ENCODE peak calls at places on chromosome 11, in nine cellular contexts. One of them, this sample, is unnamed.
A peak's percentile ranks its signal among the peaks of the same experiment; 100 is the strongest.

GRCh38 chr11:73412308-73412707 is 36.1 kb downstream of the RELT start:
- DNase-seq in amniotic stem cell: no peak
- DNase-seq in AG04450: no peak
- DNase-seq in GM23338: no peak
- DNase-seq in stimulated activated naive CD8-positive, alpha-beta T cell treated with anti-CD3 and anti-CD28 coated beads, Interleukin-15, amount 100 ng/mL, for 72 hours: no peak
- DNase-seq in NCI-H1105: no peak
- DNase-seq in heart right ventricle: no peak
- DNase-seq in AG08396: no peak
- DNase-seq in GM23248: no peak
- DNase-seq in this sample: no peak

GRCh38 chr11:47269002-47269828 is 718 bp upstream of the MADD start:
- DNase-seq in amniotic stem cell: peak; percentile 83
- DNase-seq in AG04450: peak; percentile 60
- DNase-seq in GM23338: peak; percentile 95
- DNase-seq in stimulated activated naive CD8-positive, alpha-beta T cell treated with anti-CD3 and anti-CD28 coated beads, Interleukin-15, amount 100 ng/mL, for 72 hours: peak; percentile 88
- DNase-seq in NCI-H1105: peak; percentile 89
- DNase-seq in heart right ventricle: peak; percentile 90
- DNase-seq in AG08396: peak; percentile 95
- DNase-seq in GM23248: peak; percentile 93
- DNase-seq in this sample: peak; percentile 79

GRCh38 chr11:199004-199581 is 6.2 kb downstream of the SCGB1C1 start:
- DNase-seq in amniotic stem cell: no peak
- DNase-seq in AG04450: no peak
- DNase-seq in GM23338: no peak
- DNase-seq in stimulated activated naive CD8-positive, alpha-beta T cell treated with anti-CD3 and anti-CD28 coated beads, Interleukin-15, amount 100 ng/mL, for 72 hours: no peak
- DNase-seq in NCI-H1105: no peak
- DNase-seq in heart right ventricle: no peak
- DNase-seq in AG08396: no peak
- DNase-seq in GM23248: no peak
- DNase-seq in this sample: no peak

GRCh38 chr11:65786008-65786785 is 666 bp upstream of the OVOL1 start:
- DNase-seq in amniotic stem cell: no peak
- DNase-seq in AG04450: no peak
- DNase-seq in GM23338: peak; percentile 62
- DNase-seq in stimulated activated naive CD8-positive, alpha-beta T cell treated with anti-CD3 and anti-CD28 coated beads, Interleukin-15, amount 100 ng/mL, for 72 hours: peak; percentile 18
- DNase-seq in NCI-H1105: no peak
- DNase-seq in heart right ventricle: no peak
- DNase-seq in AG08396: no peak
- DNase-seq in GM23248: peak; percentile 42
- DNase-seq in this sample: no peak

GRCh38 chr11:60195923-60196368 is 13.1 kb upstream of the MS4A6A start:
- DNase-seq in amniotic stem cell: no peak
- DNase-seq in AG04450: no peak
- DNase-seq in GM23338: no peak
- DNase-seq in stimulated activated naive CD8-positive, alpha-beta T cell treated with anti-CD3 and anti-CD28 coated beads, Interleukin-15, amount 100 ng/mL, for 72 hours: peak; percentile 5
- DNase-seq in NCI-H1105: no peak
- DNase-seq in heart right ventricle: no peak
- DNase-seq in AG08396: no peak
- DNase-seq in GM23248: no peak
- DNase-seq in this sample: no peak

GRCh38 chr11:60056349-60056969 is at the start of gene MS4A3:
- DNase-seq in amniotic stem cell: no peak
- DNase-seq in AG04450: no peak
- DNase-seq in GM23338: no peak
- DNase-seq in stimulated activated naive CD8-positive, alpha-beta T cell treated with anti-CD3 and anti-CD28 coated beads, Interleukin-15, amount 100 ng/mL, for 72 hours: no peak
- DNase-seq in NCI-H1105: no peak
- DNase-seq in heart right ventricle: no peak
- DNase-seq in AG08396: no peak
- DNase-seq in GM23248: no peak
- DNase-seq in this sample: no peak

GRCh38 chr11:121722431-121723256 is 269.9 kb upstream of the SORL1-AS1 start:
- DNase-seq in amniotic stem cell: peak; percentile 42
- DNase-seq in AG04450: peak; percentile 76
- DNase-seq in GM23338: peak; percentile 90
- DNase-seq in stimulated activated naive CD8-positive, alpha-beta T cell treated with anti-CD3 and anti-CD28 coated beads, Interleukin-15, amount 100 ng/mL, for 72 hours: peak; percentile 1
- DNase-seq in NCI-H1105: peak; percentile 83
- DNase-seq in heart right ventricle: peak; percentile 80
- DNase-seq in AG08396: peak; percentile 73
- DNase-seq in GM23248: peak; percentile 87
- DNase-seq in this sample: no peak

GRCh38 chr11:126163074-126163700 is 48.3 kb downstream of the RPUSD4 start:
- DNase-seq in amniotic stem cell: peak; percentile 54
- DNase-seq in AG04450: peak; percentile 71
- DNase-seq in GM23338: no peak
- DNase-seq in stimulated activated naive CD8-positive, alpha-beta T cell treated with anti-CD3 and anti-CD28 coated beads, Interleukin-15, amount 100 ng/mL, for 72 hours: no peak
- DNase-seq in NCI-H1105: no peak
- DNase-seq in heart right ventricle: no peak
- DNase-seq in AG08396: peak; percentile 88
- DNase-seq in GM23248: peak; percentile 98
- DNase-seq in this sample: no peak

GRCh38 chr11:2149471-2150205 is 10.4 kb upstream of the IGF2 start:
- DNase-seq in amniotic stem cell: no peak
- DNase-seq in AG04450: no peak
- DNase-seq in GM23338: no peak
- DNase-seq in stimulated activated naive CD8-positive, alpha-beta T cell treated with anti-CD3 and anti-CD28 coated beads, Interleukin-15, amount 100 ng/mL, for 72 hours: no peak
- DNase-seq in NCI-H1105: no peak
- DNase-seq in heart right ventricle: no peak
- DNase-seq in AG08396: no peak
- DNase-seq in GM23248: no peak
- DNase-seq in this sample: no peak

GRCh38 chr11:1455032-1455762 is 31.4 kb downstream of the MOB2 start:
- DNase-seq in amniotic stem cell: no peak
- DNase-seq in AG04450: no peak
- DNase-seq in GM23338: no peak
- DNase-seq in stimulated activated naive CD8-positive, alpha-beta T cell treated with anti-CD3 and anti-CD28 coated beads, Interleukin-15, amount 100 ng/mL, for 72 hours: no peak
- DNase-seq in NCI-H1105: no peak
- DNase-seq in heart right ventricle: no peak
- DNase-seq in AG08396: no peak
- DNase-seq in GM23248: no peak
- DNase-seq in this sample: no peak

GRCh38 chr11:67044496-67044895 is 12.2 kb upstream of the RHOD start:
- DNase-seq in amniotic stem cell: no peak
- DNase-seq in AG04450: no peak
- DNase-seq in GM23338: no peak
- DNase-seq in stimulated activated naive CD8-positive, alpha-beta T cell treated with anti-CD3 and anti-CD28 coated beads, Interleukin-15, amount 100 ng/mL, for 72 hours: no peak
- DNase-seq in NCI-H1105: no peak
- DNase-seq in heart right ventricle: no peak
- DNase-seq in AG08396: no peak
- DNase-seq in GM23248: no peak
- DNase-seq in this sample: no peak

GRCh38 chr11:83409476-83409875 is 123.3 kb upstream of the CCDC90B start:
- DNase-seq in amniotic stem cell: no peak
- DNase-seq in AG04450: no peak
- DNase-seq in GM23338: no peak
- DNase-seq in stimulated activated naive CD8-positive, alpha-beta T cell treated with anti-CD3 and anti-CD28 coated beads, Interleukin-15, amount 100 ng/mL, for 72 hours: no peak
- DNase-seq in NCI-H1105: no peak
- DNase-seq in heart right ventricle: no peak
- DNase-seq in AG08396: no peak
- DNase-seq in GM23248: no peak
- DNase-seq in this sample: no peak

GRCh38 chr11:9280655-9281301 is 15.6 kb upstream of the DENND5A start:
- DNase-seq in amniotic stem cell: no peak
- DNase-seq in AG04450: no peak
- DNase-seq in GM23338: no peak
- DNase-seq in stimulated activated naive CD8-positive, alpha-beta T cell treated with anti-CD3 and anti-CD28 coated beads, Interleukin-15, amount 100 ng/mL, for 72 hours: peak; percentile 63
- DNase-seq in NCI-H1105: peak; percentile 40
- DNase-seq in heart right ventricle: no peak
- DNase-seq in AG08396: no peak
- DNase-seq in GM23248: no peak
- DNase-seq in this sample: peak; percentile 44

GRCh38 chr11:26331911-26332571 is at the start of gene ANO3:
- DNase-seq in amniotic stem cell: peak; percentile 77
- DNase-seq in AG04450: peak; percentile 50
- DNase-seq in GM23338: peak; percentile 97
- DNase-seq in stimulated activated naive CD8-positive, alpha-beta T cell treated with anti-CD3 and anti-CD28 coated beads, Interleukin-15, amount 100 ng/mL, for 72 hours: peak; percentile 5
- DNase-seq in NCI-H1105: peak; percentile 90
- DNase-seq in heart right ventricle: peak; percentile 8
- DNase-seq in AG08396: peak; percentile 75
- DNase-seq in GM23248: peak; percentile 88
- DNase-seq in this sample: no peak

GRCh38 chr11:29272019-29272654 is 744.7 kb downstream of the KCNA4 start:
- DNase-seq in amniotic stem cell: no peak
- DNase-seq in AG04450: no peak
- DNase-seq in GM23338: peak; percentile 27
- DNase-seq in stimulated activated naive CD8-positive, alpha-beta T cell treated with anti-CD3 and anti-CD28 coated beads, Interleukin-15, amount 100 ng/mL, for 72 hours: no peak
- DNase-seq in NCI-H1105: no peak
- DNase-seq in heart right ventricle: no peak
- DNase-seq in AG08396: no peak
- DNase-seq in GM23248: peak; percentile 59
- DNase-seq in this sample: no peak

GRCh38 chr11:108368134-108368533 is 99.2 kb downstream of the C11orf65 start:
- DNase-seq in amniotic stem cell: no peak
- DNase-seq in AG04450: no peak
- DNase-seq in GM23338: no peak
- DNase-seq in stimulated activated naive CD8-positive, alpha-beta T cell treated with anti-CD3 and anti-CD28 coated beads, Interleukin-15, amount 100 ng/mL, for 72 hours: no peak
- DNase-seq in NCI-H1105: no peak
- DNase-seq in heart right ventricle: no peak
- DNase-seq in AG08396: peak; percentile 24
- DNase-seq in GM23248: peak; percentile 51
- DNase-seq in this sample: no peak

GRCh38 chr11:93490996-93491618 is 52.1 kb downstream of the SMCO4 start:
- DNase-seq in amniotic stem cell: no peak
- DNase-seq in AG04450: no peak
- DNase-seq in GM23338: peak; percentile 86
- DNase-seq in stimulated activated naive CD8-positive, alpha-beta T cell treated with anti-CD3 and anti-CD28 coated beads, Interleukin-15, amount 100 ng/mL, for 72 hours: no peak
- DNase-seq in NCI-H1105: no peak
- DNase-seq in heart right ventricle: no peak
- DNase-seq in AG08396: no peak
- DNase-seq in GM23248: no peak
- DNase-seq in this sample: no peak

GRCh38 chr11:21396351-21397008 is 727.1 kb downstream of the NELL1 start:
- DNase-seq in amniotic stem cell: no peak
- DNase-seq in AG04450: no peak
- DNase-seq in GM23338: no peak
- DNase-seq in stimulated activated naive CD8-positive, alpha-beta T cell treated with anti-CD3 and anti-CD28 coated beads, Interleukin-15, amount 100 ng/mL, for 72 hours: no peak
- DNase-seq in NCI-H1105: no peak
- DNase-seq in heart right ventricle: no peak
- DNase-seq in AG08396: no peak
- DNase-seq in GM23248: no peak
- DNase-seq in this sample: no peak

GRCh38 chr11:28447226-28447625 is 339.0 kb downstream of the METTL15 start:
- DNase-seq in amniotic stem cell: no peak
- DNase-seq in AG04450: no peak
- DNase-seq in GM23338: no peak
- DNase-seq in stimulated activated naive CD8-positive, alpha-beta T cell treated with anti-CD3 and anti-CD28 coated beads, Interleukin-15, amount 100 ng/mL, for 72 hours: no peak
- DNase-seq in NCI-H1105: no peak
- DNase-seq in heart right ventricle: no peak
- DNase-seq in AG08396: peak; percentile 7
- DNase-seq in GM23248: peak; percentile 44
- DNase-seq in this sample: no peak

GRCh38 chr11:11569936-11570491 is 51.8 kb downstream of the GALNT18 start:
- DNase-seq in amniotic stem cell: no peak
- DNase-seq in AG04450: no peak
- DNase-seq in GM23338: no peak
- DNase-seq in stimulated activated naive CD8-positive, alpha-beta T cell treated with anti-CD3 and anti-CD28 coated beads, Interleukin-15, amount 100 ng/mL, for 72 hours: no peak
- DNase-seq in NCI-H1105: no peak
- DNase-seq in heart right ventricle: peak; percentile 85
- DNase-seq in AG08396: peak; percentile 43
- DNase-seq in GM23248: peak; percentile 50
- DNase-seq in this sample: no peak

GRCh38 chr11:15920856-15921629 is 435.3 kb downstream of the SOX6 start:
- DNase-seq in amniotic stem cell: no peak
- DNase-seq in AG04450: no peak
- DNase-seq in GM23338: no peak
- DNase-seq in stimulated activated naive CD8-positive, alpha-beta T cell treated with anti-CD3 and anti-CD28 coated beads, Interleukin-15, amount 100 ng/mL, for 72 hours: no peak
- DNase-seq in NCI-H1105: no peak
- DNase-seq in heart right ventricle: peak; percentile 22
- DNase-seq in AG08396: no peak
- DNase-seq in GM23248: no peak
- DNase-seq in this sample: no peak

GRCh38 chr11:134026655-134027343 is 42.1 kb upstream of the JAM3 start:
- DNase-seq in amniotic stem cell: no peak
- DNase-seq in AG04450: no peak
- DNase-seq in GM23338: peak; percentile 45
- DNase-seq in stimulated activated naive CD8-positive, alpha-beta T cell treated with anti-CD3 and anti-CD28 coated beads, Interleukin-15, amount 100 ng/mL, for 72 hours: no peak
- DNase-seq in NCI-H1105: peak; percentile 58
- DNase-seq in heart right ventricle: no peak
- DNase-seq in AG08396: no peak
- DNase-seq in GM23248: no peak
- DNase-seq in this sample: no peak

GRCh38 chr11:2311456-2312201 is 9.8 kb downstream of the TSPAN32 start:
- DNase-seq in amniotic stem cell: no peak
- DNase-seq in AG04450: no peak
- DNase-seq in GM23338: no peak
- DNase-seq in stimulated activated naive CD8-positive, alpha-beta T cell treated with anti-CD3 and anti-CD28 coated beads, Interleukin-15, amount 100 ng/mL, for 72 hours: no peak
- DNase-seq in NCI-H1105: no peak
- DNase-seq in heart right ventricle: no peak
- DNase-seq in AG08396: no peak
- DNase-seq in GM23248: no peak
- DNase-seq in this sample: no peak

GRCh38 chr11:118607401-118608267 is at the start of gene PHLDB1:
- DNase-seq in amniotic stem cell: peak; percentile 52
- DNase-seq in AG04450: no peak
- DNase-seq in GM23338: peak; percentile 57
- DNase-seq in stimulated activated naive CD8-positive, alpha-beta T cell treated with anti-CD3 and anti-CD28 coated beads, Interleukin-15, amount 100 ng/mL, for 72 hours: peak; percentile 38
- DNase-seq in NCI-H1105: peak; percentile 69
- DNase-seq in heart right ventricle: peak; percentile 76
- DNase-seq in AG08396: peak; percentile 82
- DNase-seq in GM23248: peak; percentile 89
- DNase-seq in this sample: peak; percentile 58

GRCh38 chr11:8196749-8197148 is 27.9 kb upstream of the RIC3 start:
- DNase-seq in amniotic stem cell: no peak
- DNase-seq in AG04450: no peak
- DNase-seq in GM23338: no peak
- DNase-seq in stimulated activated naive CD8-positive, alpha-beta T cell treated with anti-CD3 and anti-CD28 coated beads, Interleukin-15, amount 100 ng/mL, for 72 hours: no peak
- DNase-seq in NCI-H1105: no peak
- DNase-seq in heart right ventricle: no peak
- DNase-seq in AG08396: no peak
- DNase-seq in GM23248: no peak
- DNase-seq in this sample: no peak

GRCh38 chr11:2213384-2213842 is 41.8 kb upstream of the TH start:
- DNase-seq in amniotic stem cell: no peak
- DNase-seq in AG04450: no peak
- DNase-seq in GM23338: no peak
- DNase-seq in stimulated activated naive CD8-positive, alpha-beta T cell treated with anti-CD3 and anti-CD28 coated beads, Interleukin-15, amount 100 ng/mL, for 72 hours: no peak
- DNase-seq in NCI-H1105: no peak
- DNase-seq in heart right ventricle: peak; percentile 2
- DNase-seq in AG08396: no peak
- DNase-seq in GM23248: no peak
- DNase-seq in this sample: no peak

GRCh38 chr11:75475767-75476650 is 43.0 kb upstream of the KLHL35 start:
- DNase-seq in amniotic stem cell: no peak
- DNase-seq in AG04450: no peak
- DNase-seq in GM23338: no peak
- DNase-seq in stimulated activated naive CD8-positive, alpha-beta T cell treated with anti-CD3 and anti-CD28 coated beads, Interleukin-15, amount 100 ng/mL, for 72 hours: peak; percentile 43
- DNase-seq in NCI-H1105: no peak
- DNase-seq in heart right ventricle: peak; percentile 39
- DNase-seq in AG08396: no peak
- DNase-seq in GM23248: peak; percentile 46
- DNase-seq in this sample: no peak

This sample was measured in activated CD4-positive, alpha-beta T cell treated with anti-CD3 and anti-CD28 coated beads, Interleukin-2, amount 50 U/mL, for 4 hours.